ENCODE peak calls at places on chromosomes 16 and 17, in ten cellular contexts. K is brain microvascular endothelial cell; F is naive B cell; Q is A549; S is AG09309; X is AG08396; B is heart left ventricle; H is dermis blood vessel endothelial cell; U is stimulated activated CD4-positive, alpha-beta T cell treated with anti-CD3 and anti-CD28 coated beads, Interleukin-1b, Interleukin-23, amount 100 ng/mL, for 1 hour; Z is 8988T. J is an unnamed sample.

GRCh38 chr16:69535123-69536050 is 30.4 kb upstream of the NFAT5 start:
- DNase-seq in K (peak; percentile 33), F (no peak), Q (no peak), S (no peak), X (peak; percentile 56), B (no peak), H (peak; percentile 95), U (no peak), Z (no peak), J (no peak)

GRCh38 chr17:50346313-50347086 is 574 bp downstream of the XYLT2 start:
- DNase-seq in K (no peak), F (no peak), Q (peak; percentile 60), S (no peak), X (no peak), B (peak; percentile 48), H (peak; percentile 37), U (peak; percentile 28), Z (peak; percentile 78), J (peak; percentile 44)

GRCh38 chr16:19331794-19332193 is 46.3 kb downstream of the CLEC19A start:
- DNase-seq in K (no peak), F (no peak), Q (no peak), S (no peak), X (no peak), B (no peak), H (no peak), U (no peak), Z (no peak), J (no peak)

GRCh38 chr16:12646490-12647274 is 157.0 kb downstream of the CPPED1 start:
- DNase-seq in K (peak; percentile 42), F (no peak), Q (no peak), S (no peak), X (no peak), B (no peak), H (peak; percentile 80), U (peak; percentile 6), Z (no peak), J (no peak)

GRCh38 chr17:20086416-20087074 is 77.4 kb downstream of the SPECC1 start:
- DNase-seq in K (no peak), F (no peak), Q (no peak), S (no peak), X (no peak), B (peak; percentile 53), H (peak; percentile 7), U (no peak), Z (no peak), J (no peak)

GRCh38 chr17:1557355-1558095 is 5.1 kb downstream of the PITPNA start:
- DNase-seq in K (peak; percentile 44), F (no peak), Q (no peak), S (no peak), X (no peak), B (no peak), H (peak; percentile 60), U (no peak), Z (no peak), J (no peak)

GRCh38 chr17:65627892-65628622 is 66.6 kb upstream of the AXIN2 start:
- DNase-seq in K (peak; percentile 95), F (no peak), Q (peak; percentile 76), S (peak; percentile 29), X (peak; percentile 79), B (no peak), H (peak; percentile 77), U (no peak), Z (no peak), J (peak; percentile 78)

GRCh38 chr16:75764154-75764768 is 38.0 kb upstream of the CPHXL start:
- DNase-seq in K (peak; percentile 61), F (peak; percentile 58), Q (peak; percentile 58), S (peak; percentile 10), X (peak; percentile 51), B (no peak), H (peak; percentile 84), U (no peak), Z (no peak), J (peak; percentile 71)

GRCh38 chr17:33045236-33045635 is 53.6 kb downstream of the SPACA3 start:
- DNase-seq in K (no peak), F (no peak), Q (no peak), S (no peak), X (no peak), B (no peak), H (no peak), U (no peak), Z (no peak), J (no peak)

GRCh38 chr17:76354747-76355310 is 1.1 kb upstream of the PRPSAP1 start:
- DNase-seq in K (no peak), F (no peak), Q (no peak), S (no peak), X (no peak), B (no peak), H (no peak), U (no peak), Z (no peak), J (no peak)

GRCh38 chr17:41645371-41646063 is 21.1 kb upstream of the KRT17 start:
- DNase-seq in K (peak; percentile 57), F (no peak), Q (peak; percentile 64), S (no peak), X (peak; percentile 61), B (no peak), H (peak; percentile 45), U (no peak), Z (no peak), J (peak; percentile 35)

GRCh38 chr16:8660841-8661301 is 13.5 kb upstream of the ABAT start:
- DNase-seq in K (peak; percentile 22), F (peak; percentile 35), Q (peak; percentile 47), S (no peak), X (peak; percentile 63), B (peak; percentile 49), H (peak; percentile 79), U (peak; percentile 26), Z (peak; percentile 27), J (peak; percentile 82)

GRCh38 chr17:2926019-2926650 is 129.9 kb downstream of the RAP1GAP2 start:
- DNase-seq in K (no peak), F (no peak), Q (no peak), S (no peak), X (no peak), B (no peak), H (no peak), U (no peak), Z (no peak), J (no peak)